ENCODE peak calls at places on chromosomes 4 and X, in five cellular contexts. O is GM12878, X is BE2C, T is left ventricle myocardium inferior, P is spleen. I is an unnamed sample.
A peak's percentile ranks its signal among the peaks of the same experiment; 100 is the strongest.

GRCh38 chrX:13387656-13388421 is 68.0 kb upstream of the ATXN3L start:
- DNase-seq in P (no peak), X (no peak), T (no peak), O (no peak), I (no peak)

GRCh38 chr4:186946682-186947294 is 223.1 kb upstream of the FAT1 start:
- DNase-seq in T (no peak), P (no peak), O (no peak), X (peak; percentile 53), I (peak; percentile 75)

GRCh38 chr4:170887396-170887795 is 797.6 kb upstream of the AADAT start:
- DNase-seq in X (no peak), T (no peak), P (no peak), O (no peak), I (no peak)

GRCh38 chr4:52102587-52102986 is 51.5 kb downstream of the SPATA18 start:
- DNase-seq in X (no peak), P (no peak), T (no peak), O (no peak), I (no peak)

GRCh38 chrX:23888887-23889501 is 18.7 kb downstream of the APOO start:
- DNase-seq in X (no peak), T (no peak), P (no peak), O (no peak), I (no peak)

GRCh38 chr4:20839957-20840356 is 139.7 kb downstream of the PACRGL start:
- DNase-seq in O (no peak), P (no peak), T (no peak), X (no peak), I (no peak)

GRCh38 chrX:129654652-129655546 is at the start of gene APLN:
- DNase-seq in P (no peak), X (peak; percentile 38), T (peak; percentile 58), O (no peak), I (peak; percentile 40)

GRCh38 chr4:150209140-150209829 is 131.0 kb downstream of the DCLK2 start:
- DNase-seq in T (peak; percentile 68), O (no peak), X (peak; percentile 85), P (no peak), I (peak; percentile 65)

GRCh38 chr4:21387683-21388082 is 560.9 kb downstream of the KCNIP4 start:
- DNase-seq in X (no peak), P (no peak), O (no peak), T (no peak), I (peak; percentile 19)

GRCh38 chrX:4249401-4249800 is 536.0 kb upstream of the PRKX start:
- DNase-seq in O (no peak), T (no peak), P (no peak), X (no peak), I (no peak)

GRCh38 chr4:168830777-168831512 is 179.1 kb downstream of the CBR4 start:
- DNase-seq in O (no peak), P (no peak), X (no peak), T (no peak), I (no peak)

GRCh38 chr4:142778908-142779307 is 67.2 kb downstream of the INPP4B start:
- DNase-seq in P (no peak), T (no peak), X (no peak), O (no peak), I (no peak)

GRCh38 chrX:141811438-141811837 is 26.7 kb upstream of the MAGEC3 start:
- DNase-seq in P (no peak), T (no peak), X (no peak), O (no peak), I (no peak)

GRCh38 chr4:101651778-101652177 is 138.8 kb upstream of the BANK1 start:
- DNase-seq in O (no peak), T (peak; percentile 26), P (no peak), X (no peak), I (no peak)

GRCh38 chrX:41475611-41476241 is 28.6 kb downstream of the NYX start:
- DNase-seq in T (no peak), O (no peak), X (no peak), P (no peak), I (no peak)

GRCh38 chr4:184899261-184900134 is 73.7 kb upstream of the ACSL1 start:
- DNase-seq in O (no peak), P (no peak), T (peak; percentile 37), X (no peak), I (peak; percentile 26)

GRCh38 chrX:109709129-109709631 is 23.9 kb downstream of the ACSL4 start:
- DNase-seq in O (peak; percentile 60), X (no peak), P (no peak), T (no peak), I (no peak)

GRCh38 chrX:151701531-151701930 is 6.3 kb downstream of the PRRG3 start:
- DNase-seq in O (no peak), T (no peak), P (no peak), X (no peak), I (no peak)

GRCh38 chrX:9494806-9495205 is 29.9 kb downstream of the TBL1X start:
- DNase-seq in X (peak; percentile 30), T (no peak), O (no peak), P (no peak), I (no peak)

GRCh38 chr4:25943312-25943711 is 29.3 kb downstream of the SMIM20 start:
- DNase-seq in O (no peak), X (no peak), T (peak; percentile 41), P (no peak), I (no peak)

GRCh38 chr4:10083331-10083769 is 33.2 kb downstream of the WDR1 start:
- DNase-seq in X (no peak), O (no peak), T (peak; percentile 11), P (peak; percentile 61), I (no peak)

GRCh38 chrX:350148-350533 is 31.5 kb upstream of the GTPBP6 start:
- DNase-seq in O (no peak), T (peak; percentile 10), X (no peak), P (peak; percentile 76), I (no peak)

GRCh38 chrX:55056820-55057690 is 17.8 kb upstream of the PAGE2B start:
- DNase-seq in T (no peak), P (no peak), O (no peak), X (no peak), I (no peak)

GRCh38 chrX:42686296-42686695 is 91.7 kb downstream of the PPP1R2C start:
- DNase-seq in X (no peak), T (no peak), P (no peak), O (no peak), I (no peak)

GRCh38 chr4:111847256-111848108 is 297.8 kb upstream of the FAM241A start:
- DNase-seq in X (no peak), T (no peak), O (no peak), P (no peak), I (no peak)

GRCh38 chr4:22030321-22030720 is 81.7 kb upstream of the KCNIP4 start:
- DNase-seq in T (no peak), X (no peak), O (no peak), P (no peak), I (no peak)

GRCh38 chr4:4856071-4857000 is 3.1 kb upstream of the MSX1 start:
- DNase-seq in P (peak; percentile 56), T (no peak), O (no peak), X (peak; percentile 44), I (no peak)

GRCh38 chr4:3646280-3646679 is 114.1 kb upstream of the LRPAP1 start:
- DNase-seq in T (no peak), P (no peak), O (no peak), X (no peak), I (no peak)

GRCh38 chrX:45801554-45801953 is 600.9 kb upstream of the DIPK2B start:
- DNase-seq in O (no peak), X (no peak), T (no peak), P (no peak), I (no peak)
- H3K36me3 ChIP-seq in O (no peaks in the 10 kb centered on the region), X (no peaks in the 10 kb centered on the region), T (no peaks in the 10 kb centered on the region), P (no peaks in the 10 kb centered on the region), I (no peaks in the 10 kb centered on the region)

DNA sequence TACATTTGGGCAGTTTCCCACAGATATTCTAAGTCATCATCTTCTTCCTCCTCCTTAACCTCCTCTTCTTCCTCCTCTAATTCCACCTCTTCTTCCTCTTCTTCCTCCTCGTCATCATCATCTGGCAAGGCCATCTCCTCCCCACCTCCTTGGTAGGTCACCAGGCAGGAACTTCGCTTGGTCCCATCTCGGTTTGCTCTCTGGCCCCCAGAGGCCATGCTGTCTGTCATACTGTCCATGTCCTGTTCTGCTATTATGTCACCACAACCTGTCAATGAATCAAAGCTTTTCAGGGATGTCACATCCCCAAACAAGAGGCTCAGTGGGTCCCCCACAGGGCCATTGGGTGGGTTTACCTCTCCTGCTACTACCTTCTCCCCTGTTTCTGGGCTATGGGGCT is 13.5 kb downstream of the AMER1 start:
- DNase-seq in O (no peak), T (no peak), X (no peak), P (no peak), I (no peak)
- H3K36me3 ChIP-seq in O (peaks cover 3% of the 10 kb centered on the region), T (peaks cover 18% of the 10 kb centered on the region), X (peaks cover 12% of the 10 kb centered on the region), P (no peaks in the 10 kb centered on the region), I (no peaks in the 10 kb centered on the region)

GRCh38 chr4:1376391-1376840 is 29.4 kb downstream of the UVSSA start:
- DNase-seq in X (peak; percentile 12), O (no peak), P (peak; percentile 69), T (no peak), I (no peak)

GRCh38 chr4:1375761-1376322 is 28.8 kb downstream of the UVSSA start:
- DNase-seq in X (peak; percentile 3), P (peak; percentile 59), O (no peak), T (no peak), I (no peak)

GRCh38 chr4:1377606-1378261 is 28.5 kb downstream of the NKX1-1 start:
- DNase-seq in O (no peak), X (peak; percentile 4), P (peak; percentile 57), T (peak; percentile 10), I (no peak)

GRCh38 chr4:1378559-1379231 is 27.5 kb downstream of the NKX1-1 start:
- DNase-seq in T (peak; percentile 13), P (peak; percentile 74), O (no peak), X (peak; percentile 7), I (no peak)

DNA sequence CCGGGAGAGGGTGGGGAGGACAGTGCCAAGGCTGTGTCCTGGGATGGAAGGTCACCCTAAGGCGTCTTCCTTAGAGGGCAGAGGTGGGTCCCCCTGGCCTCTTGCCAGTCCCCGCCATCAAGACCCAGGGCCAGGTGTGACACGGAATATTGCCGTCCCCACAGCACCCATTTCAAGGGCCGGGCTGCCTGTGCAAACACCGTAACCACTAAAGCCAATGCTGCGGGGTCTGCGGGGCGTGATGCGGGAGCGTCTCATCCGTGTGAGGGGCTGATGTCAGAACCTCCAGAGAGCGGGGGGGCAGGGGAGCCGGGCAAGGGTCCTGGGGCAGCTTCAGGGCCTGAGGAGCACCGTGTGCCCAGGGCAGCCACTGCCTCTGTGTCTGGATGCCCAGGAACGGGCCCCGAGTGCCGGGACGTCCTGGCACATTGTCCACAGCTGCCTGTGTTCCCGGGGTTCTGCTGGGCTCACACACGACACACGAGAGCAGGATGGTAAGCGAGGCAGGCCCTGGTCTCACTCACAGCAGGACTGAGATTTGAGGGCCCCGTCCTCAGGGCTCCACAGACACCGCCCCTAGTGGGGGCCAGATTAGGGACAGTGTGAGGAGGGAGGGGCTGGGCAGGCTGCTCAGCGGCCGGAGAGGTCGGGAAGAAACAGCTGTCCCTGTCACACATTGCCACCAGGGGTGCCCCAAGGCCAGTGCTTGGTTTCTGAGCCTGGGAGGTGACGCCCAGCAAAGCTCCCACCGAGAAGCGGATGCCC is 29.2 kb downstream of the NKX1-1 start:
- DNase-seq in X (peak; percentile 8), O (no peak), P (peak; percentile 68), T (peak; percentile 10), I (no peak)
- H3K36me3 ChIP-seq in X (no peaks in the 10 kb centered on the region), O (no peaks in the 10 kb centered on the region), P (peaks cover 22% of the 10 kb centered on the region), T (peaks cover 34% of the 10 kb centered on the region), I (no peaks in the 10 kb centered on the region)

GRCh38 chr4:145093638-145094037 is 4.4 kb downstream of the ANAPC10 start:
- DNase-seq in T (no peak), O (no peak), X (no peak), P (no peak), I (no peak)
- H3K36me3 ChIP-seq in T (peaks cover 69% of the 10 kb centered on the region), O (peaks cover 1% of the 10 kb centered on the region), X (peaks cover 34% of the 10 kb centered on the region), P (peaks cover 33% of the 10 kb centered on the region), I (no peaks in the 10 kb centered on the region)

I was measured in colonic mucosa.